ENCODE peak calls at places on chromosomes 6 and 20, in nine cellular contexts. Y, B, X, J, P, F, S, U and N are unnamed samples.
A peak's percentile ranks its signal among the peaks of the same experiment; 100 is the strongest.

GRCh38 chr20:4135385-4136077 is 120.2 kb upstream of the RNF24 start:
- DNase-seq in Y (peak; percentile 99), B (no peak), X (no peak), J (peak; percentile 96), P (no peak), F (peak; percentile 84), S (peak; percentile 55), U (no peak), N (no peak)

GRCh38 chr20:40685349-40685748 is 3.7 kb downstream of the MAFB start:
- DNase-seq in Y (no peak), B (no peak), X (no peak), J (no peak), P (no peak), F (no peak), S (no peak), U (no peak), N (no peak)

GRCh38 chr20:1134355-1134754 is 16.0 kb downstream of the PSMF1 start:
- DNase-seq in Y (no peak), B (no peak), X (no peak), J (no peak), P (no peak), F (no peak), S (no peak), U (no peak), N (no peak)

GRCh38 chr20:49843770-49844169 is 31.1 kb downstream of the SLC9A8 start:
- DNase-seq in Y (no peak), B (no peak), X (no peak), J (no peak), P (no peak), F (no peak), S (no peak), U (no peak), N (no peak)

GRCh38 chr20:25006431-25007167 is 14.0 kb upstream of the APMAP start:
- DNase-seq in Y (no peak), B (no peak), X (no peak), J (no peak), P (no peak), F (peak; percentile 17), S (peak; percentile 2), U (peak; percentile 58), N (no peak)

GRCh38 chr6:56279346-56280080 is 32.1 kb upstream of the COL21A1 start:
- DNase-seq in Y (no peak), B (no peak), X (no peak), J (peak; percentile 34), P (no peak), F (no peak), S (no peak), U (no peak), N (no peak)

GRCh38 chr20:61271273-61272221 is 19.5 kb downstream of the CDH4 start:
- DNase-seq in Y (no peak), B (no peak), X (no peak), J (no peak), P (no peak), F (no peak), S (no peak), U (no peak), N (no peak)

GRCh38 chr6:52611833-52612232 is 35.0 kb upstream of the TRAM2 start:
- DNase-seq in Y (no peak), B (no peak), X (no peak), J (no peak), P (no peak), F (peak; percentile 70), S (no peak), U (no peak), N (no peak)

GRCh38 chr6:9646346-9647042 is 768.4 kb downstream of the TFAP2A start:
- DNase-seq in Y (peak; percentile 38), B (no peak), X (no peak), J (no peak), P (no peak), F (no peak), S (no peak), U (no peak), N (peak; percentile 37)

GRCh38 chr20:47544240-47544639 is 42.6 kb downstream of the NCOA3 start:
- DNase-seq in Y (peak; percentile 64), B (no peak), X (no peak), J (no peak), P (no peak), F (no peak), S (no peak), U (no peak), N (no peak)

GRCh38 chr6:50966532-50966931 is 147.9 kb downstream of the TFAP2B start:
- DNase-seq in Y (no peak), B (no peak), X (no peak), J (no peak), P (no peak), F (no peak), S (no peak), U (no peak), N (no peak)

GRCh38 chr20:46635514-46636091 is 15.7 kb downstream of the SLC13A3 start:
- DNase-seq in Y (no peak), B (no peak), X (no peak), J (no peak), P (no peak), F (no peak), S (no peak), U (no peak), N (no peak)

GRCh38 chr6:110529355-110529754 is 52.9 kb upstream of the SLC22A16 start:
- DNase-seq in Y (peak; percentile 85), B (no peak), X (no peak), J (no peak), P (no peak), F (no peak), S (no peak), U (no peak), N (no peak)

GRCh38 chr6:2158596-2159271 is 86.7 kb downstream of the GMDS start:
- DNase-seq in Y (peak; percentile 12), B (no peak), X (no peak), J (peak; percentile 70), P (no peak), F (no peak), S (no peak), U (no peak), N (no peak)

GRCh38 chr6:107786709-107787588 is 37.2 kb downstream of the SCML4 start:
- DNase-seq in Y (no peak), B (no peak), X (peak; percentile 87), J (no peak), P (no peak), F (peak; percentile 75), S (no peak), U (no peak), N (no peak)

GRCh38 chr20:5727018-5727515 is 23.1 kb upstream of the SHLD1 start:
- DNase-seq in Y (no peak), B (no peak), X (no peak), J (no peak), P (no peak), F (no peak), S (no peak), U (no peak), N (no peak)

GRCh38 chr20:420169-420620 is 12.1 kb downstream of the RBCK1 start:
- DNase-seq in Y (no peak), B (no peak), X (no peak), J (no peak), P (no peak), F (no peak), S (no peak), U (no peak), N (no peak)

GRCh38 chr6:32196682-32197616 is 4.5 kb upstream of the GPSM3 start:
- DNase-seq in Y (peak; percentile 12), B (peak; percentile 74), X (no peak), J (no peak), P (no peak), F (peak; percentile 65), S (no peak), U (peak; percentile 80), N (no peak)
- TF ChIP-seq POLR2A in Y (no peak), B (no peak), X (no peak), J (no peak), P (no peak), F (no peak), S (no peak), U (no peak), N (no peak)

DNA sequence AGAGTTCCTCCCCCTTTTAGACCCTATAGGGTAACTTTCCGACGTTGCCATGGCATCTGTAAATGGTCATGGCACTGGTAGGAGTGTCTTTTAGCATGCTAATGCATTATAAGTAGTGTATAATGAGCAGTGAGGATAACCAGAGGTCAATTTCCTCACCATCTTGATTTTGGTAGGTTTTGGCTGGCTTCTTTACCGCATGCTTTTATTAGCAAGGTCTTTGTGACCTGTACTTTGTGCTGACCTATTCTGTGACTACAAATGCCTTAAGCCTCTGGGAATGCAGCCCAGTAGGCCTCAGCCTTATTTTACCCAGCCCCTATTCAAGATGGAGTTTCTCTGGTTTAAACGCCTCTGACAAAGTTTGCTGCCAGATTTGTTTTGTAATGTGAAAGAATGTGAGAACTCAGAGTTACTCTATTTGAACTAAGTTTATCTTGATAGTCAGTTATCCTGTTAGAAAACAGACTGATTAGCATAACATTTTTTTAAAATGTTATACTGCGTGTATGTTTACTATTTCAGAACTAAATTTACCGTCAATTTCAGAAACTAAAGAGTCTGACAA is 111.3 kb upstream of the PRSS16 start:
- DNase-seq in Y (no peak), B (no peak), X (no peak), J (no peak), P (no peak), F (no peak), S (no peak), U (no peak), N (no peak)
- H3K27ac ChIP-seq in Y (no peak overlapping the region), B (no peak overlapping the region), X (no peak overlapping the region), J (peak overlapping the region; percentile 96), P (no peak overlapping the region), F (no peak overlapping the region), S (no peak overlapping the region), U (no peak overlapping the region), N (no peak overlapping the region)

GRCh38 chr6:4687656-4687988 is 88.6 kb upstream of the CDYL start:
- DNase-seq in Y (no peak), B (no peak), X (no peak), J (no peak), P (no peak), F (no peak), S (no peak), U (no peak), N (no peak)
- H3K4me3 ChIP-seq in Y (no peak overlapping the region), B (no peak overlapping the region), X (no peak overlapping the region), J (peak overlapping the region; percentile 0), P (no peak overlapping the region), F (no peak overlapping the region), S (no peak overlapping the region), U (no peak overlapping the region), N (no peak overlapping the region)

DNA sequence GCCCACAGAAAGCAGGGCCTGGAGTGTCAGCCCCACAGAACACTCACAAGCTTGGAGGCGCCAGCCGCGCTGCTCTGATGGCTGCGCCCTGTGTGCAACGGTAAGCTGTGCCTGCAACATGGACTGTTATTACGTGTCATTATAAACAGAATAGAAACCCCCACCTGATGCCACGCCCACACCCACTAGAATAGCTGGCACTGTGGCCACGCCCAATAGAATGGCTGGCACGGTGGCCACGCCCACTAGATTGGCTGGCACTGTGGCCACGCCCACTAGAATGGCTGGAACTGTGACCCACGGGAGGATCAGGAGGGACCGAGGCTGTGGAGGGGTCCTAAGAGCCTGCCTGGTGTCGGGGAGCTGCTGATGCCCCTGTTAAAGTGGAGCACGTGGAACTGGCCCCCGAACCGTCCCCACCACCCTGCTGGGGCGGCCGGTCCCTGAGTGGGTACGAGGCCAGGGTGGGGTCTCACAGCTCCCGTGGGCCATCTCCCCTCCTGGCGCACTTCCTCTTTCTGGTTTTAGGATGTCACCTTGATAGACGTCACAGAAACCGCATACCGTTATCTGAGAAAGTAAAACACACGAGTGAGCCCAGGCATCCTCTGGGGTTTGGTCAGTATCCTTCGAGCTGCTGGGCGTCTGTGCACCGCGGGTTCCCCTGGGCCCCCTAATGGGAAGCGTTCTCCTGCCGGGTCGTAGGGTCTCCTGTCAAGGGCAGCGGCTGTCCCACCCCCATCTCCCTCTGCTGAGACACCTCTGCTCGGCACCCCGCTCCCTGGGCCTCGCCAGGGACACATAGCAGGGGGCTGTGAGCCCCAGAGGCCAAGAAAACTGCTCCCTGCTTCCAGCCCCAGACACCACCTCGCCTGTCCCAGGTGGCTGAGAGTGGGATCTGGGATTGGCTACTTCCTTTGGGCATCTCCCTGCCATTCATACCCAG is 25.4 kb downstream of the SLC17A9 start:
- DNase-seq in Y (no peak), B (no peak), X (no peak), J (peak; percentile 51), P (no peak), F (peak; percentile 86), S (peak; percentile 31), U (no peak), N (no peak)
- TF ChIP-seq POLR2A in Y (no peak), B (no peak), X (no peak), J (no peak), P (no peak), F (no peak), S (no peak), U (no peak), N (no peak)